ENCODE peak calls at places on chromosomes 3 and 15, in four cellular contexts. T is globus pallidus, B is AML-193, K is activated T-cell treated with anti-CD3 and anti-CD28 coated beads for 4 hours. R is an unnamed sample.

GRCh38 chr3:100400424-100400781 is 486 bp downstream of the TOMM70 start:
- DNase-seq in T (peak), K (peak), B (no peak), R (peak)

GRCh38 chr3:141050913-141051632 is at the start of gene SPSB4:
- DNase-seq in K (no peak), B (peak), T (no peak), R (no peak)

GRCh38 chr3:95418251-95418650 is 1355.4 kb downstream of the NSUN3 start:
- DNase-seq in K (no peak), B (no peak), T (no peak), R (no peak)

GRCh38 chr3:61315874-61316273 is 64.6 kb upstream of the FHIT start:
- DNase-seq in K (no peak), B (no peak), T (no peak), R (no peak)

GRCh38 chr3:188940213-188940914 is 231.4 kb upstream of the TPRG1 start:
- DNase-seq in T (no peak), B (peak), K (no peak), R (no peak)

GRCh38 chr15:53511175-53511574 is 248.3 kb downstream of the WDR72 start:
- DNase-seq in T (no peak), K (no peak), B (no peak), R (no peak)

GRCh38 chr3:52917044-52917443 is 19.7 kb upstream of the STIMATE start:
- DNase-seq in B (no peak), T (no peak), K (no peak), R (no peak)

GRCh38 chr15:70596354-70597055 is 166.9 kb downstream of the UACA start:
- DNase-seq in T (no peak), B (no peak), K (no peak), R (no peak)

GRCh38 chr15:50880651-50881114 is 27.8 kb upstream of the AP4E1 start:
- DNase-seq in T (no peak), B (peak), K (no peak), R (no peak)

GRCh38 chr3:107845355-107846281 is 245.2 kb downstream of the CD47 start:
- DNase-seq in K (no peak), T (no peak), B (no peak), R (no peak)

GRCh38 chr3:58041826-58042324 is 33.7 kb downstream of the FLNB start:
- DNase-seq in T (no peak), K (no peak), B (no peak), R (no peak)

GRCh38 chr15:38611228-38611627 is 46.6 kb upstream of the RASGRP1 start:
- DNase-seq in K (no peak), B (no peak), T (no peak), R (peak)

GRCh38 chr3:99878005-99878404 is 60.3 kb downstream of the CMSS1 start:
- DNase-seq in K (no peak), B (no peak), T (no peak), R (no peak)

GRCh38 chr3:153026026-153026425 is 136.0 kb upstream of the RAP2B start:
- DNase-seq in T (no peak), K (no peak), B (peak), R (no peak)

GRCh38 chr3:195806916-195807231 is 4.9 kb downstream of the MUC4 start:
- DNase-seq in B (no peak), K (no peak), T (no peak), R (no peak)

GRCh38 chr3:114370537-114371174 is 76.8 kb downstream of the TIGIT start:
- DNase-seq in T (no peak), K (no peak), B (no peak), R (no peak)

GRCh38 chr3:58164199-58164879 is 46.4 kb downstream of the DNASE1L3 start:
- DNase-seq in K (no peak), T (no peak), B (no peak), R (no peak)

GRCh38 chr15:37093480-37094410 is 6.6 kb downstream of the MEIS2 start:
- DNase-seq in T (peak), K (no peak), B (no peak), R (no peak)

GRCh38 chr3:111732248-111732879 is 126.7 kb upstream of the PHLDB2 start:
- DNase-seq in K (no peak), T (no peak), B (no peak), R (no peak)

GRCh38 chr3:69433938-69434263 is 48.0 kb upstream of the FRMD4B start:
- DNase-seq in K (no peak), T (peak), B (no peak), R (no peak)

GRCh38 chr3:127449489-127450212 is 140.9 kb downstream of the TPRA1 start:
- DNase-seq in K (no peak), B (no peak), T (no peak), R (no peak)

GRCh38 chr3:14166877-14167605 is 11.4 kb downstream of the XPC start:
- DNase-seq in T (no peak), B (no peak), K (no peak), R (no peak)

GRCh38 chr3:54691230-54691900 is 236.5 kb downstream of the LRTM1 start:
- DNase-seq in B (no peak), K (no peak), T (no peak), R (no peak)

GRCh38 chr15:51103330-51103729 is 8.6 kb upstream of the TNFAIP8L3 start:
- DNase-seq in B (no peak), T (no peak), K (no peak), R (no peak)

GRCh38 chr3:193830791-193831191 is 237.8 kb downstream of the OPA1 start:
- DNase-seq in B (no peak), K (no peak), T (no peak), R (no peak)

GRCh38 chr3:182485306-182485705 is 308.0 kb upstream of the ATP11B start:
- DNase-seq in B (no peak), T (no peak), K (no peak), R (no peak)

GRCh38 chr15:55573224-55573623 is 14.9 kb downstream of the PYGO1 start:
- DNase-seq in B (no peak), T (no peak), K (no peak), R (no peak)